ENCODE peak calls at places on chromosome 7, in eight cellular contexts. U is EH; B is stimulated activated CD4-positive, alpha-beta T cell treated with anti-CD3 and anti-CD28 coated beads, Interleukin-4, amount 100 ng/mL, for 4 hours; Q is M059J; T is GM12865; Z is iPS DF 19.7; N is GM13977; S is hippocampal formation. H is an unnamed sample.

GRCh38 chr7:93843260-93843659 is 47.3 kb downstream of the TFPI2 start:
- DNase-seq in U (peak), B (no peak), Q (peak), T (no peak), Z (no peak), N (no peak), S (no peak), H (no peak)

GRCh38 chr7:151808296-151809155 is 68.4 kb downstream of the PRKAG2 start:
- DNase-seq in U (peak), B (no peak), Q (peak), T (no peak), Z (no peak), N (no peak), S (no peak), H (no peak)

GRCh38 chr7:137953692-137954470 is 48.0 kb downstream of the CREB3L2 start:
- DNase-seq in U (peak), B (no peak), Q (peak), T (peak), Z (no peak), N (no peak), S (no peak), H (peak)

GRCh38 chr7:123355576-123356195 is 155.9 kb upstream of the SLC13A1 start:
- DNase-seq in U (no peak), B (no peak), Q (no peak), T (peak), Z (peak), N (no peak), S (peak), H (no peak)

GRCh38 chr7:129946282-129946681 is 6.5 kb downstream of the UBE2H start:
- DNase-seq in U (no peak), B (no peak), Q (no peak), T (no peak), Z (no peak), N (no peak), S (no peak), H (no peak)

GRCh38 chr7:11959121-11959520 is 127.1 kb upstream of the THSD7A start:
- DNase-seq in U (no peak), B (no peak), Q (no peak), T (no peak), Z (no peak), N (no peak), S (no peak), H (no peak)

GRCh38 chr7:130494480-130494879 is 2.6 kb downstream of the MEST start:
- DNase-seq in U (no peak), B (no peak), Q (no peak), T (no peak), Z (no peak), N (no peak), S (no peak), H (peak)

GRCh38 chr7:46945328-46945727 is 636.6 kb downstream of the TNS3 start:
- DNase-seq in U (peak), B (no peak), Q (no peak), T (no peak), Z (no peak), N (no peak), S (no peak), H (no peak)

GRCh38 chr7:118306771-118307170 is 82.3 kb downstream of the ANKRD7 start:
- DNase-seq in U (no peak), B (no peak), Q (no peak), T (no peak), Z (no peak), N (no peak), S (no peak), H (no peak)

GRCh38 chr7:123647106-123647730 is 8.4 kb upstream of the LMOD2 start:
- DNase-seq in U (peak), B (no peak), Q (peak), T (no peak), Z (no peak), N (no peak), S (no peak), H (no peak)

GRCh38 chr7:47045169-47045568 is 536.7 kb downstream of the TNS3 start:
- DNase-seq in U (no peak), B (no peak), Q (peak), T (no peak), Z (no peak), N (no peak), S (no peak), H (no peak)

GRCh38 chr7:112485766-112486165 is 5.0 kb downstream of the LSMEM1 start:
- DNase-seq in U (no peak), B (no peak), Q (no peak), T (no peak), Z (no peak), N (no peak), S (no peak), H (no peak)

GRCh38 chr7:12423355-12423994 is 19.8 kb upstream of the VWDE start:
- DNase-seq in U (no peak), B (no peak), Q (peak), T (no peak), Z (no peak), N (no peak), S (no peak), H (no peak)

GRCh38 chr7:27777662-27778061 is 37.7 kb downstream of the TAX1BP1 start:
- DNase-seq in U (no peak), B (no peak), Q (no peak), T (no peak), Z (no peak), N (no peak), S (no peak), H (no peak)

GRCh38 chr7:67902143-67902542 is 905.5 kb downstream of the TYW1 start:
- DNase-seq in U (no peak), B (no peak), Q (no peak), T (no peak), Z (no peak), N (no peak), S (no peak), H (no peak)

GRCh38 chr7:110157631-110158362 is 933.1 kb upstream of the LRRN3 start:
- DNase-seq in U (peak), B (no peak), Q (peak), T (no peak), Z (no peak), N (no peak), S (no peak), H (no peak)

GRCh38 chr7:43260980-43261878 is 148.8 kb downstream of the HECW1 start:
- DNase-seq in U (peak), B (peak), Q (peak), T (peak), Z (peak), N (peak), S (peak), H (peak)

GRCh38 chr7:130872756-130873448 is 138.9 kb upstream of the KLF14 start:
- DNase-seq in U (no peak), B (no peak), Q (no peak), T (no peak), Z (no peak), N (no peak), S (no peak), H (no peak)

GRCh38 chr7:34755008-34755407 is 97.0 kb downstream of the NPSR1 start:
- DNase-seq in U (no peak), B (no peak), Q (no peak), T (no peak), Z (no peak), N (no peak), S (no peak), H (no peak)

H was measured in erythroblast.